ENCODE peak calls at places on chromosomes 5 and 9, in eight cellular contexts. Y, R, V, G, M, E, D and F are unnamed samples.

GRCh38 chr9:107174441-107174840 is 108.6 kb upstream of the RAD23B start:
- DNase-seq in Y (no peak), R (no peak), V (no peak), G (no peak), M (no peak), E (no peak), D (no peak), F (peak; percentile 35)

GRCh38 chr9:70021026-70021571 is 22.5 kb upstream of the MAMDC2 start:
- DNase-seq in Y (no peak), R (peak; percentile 15), V (no peak), G (peak; percentile 35), M (peak; percentile 1), E (no peak), D (no peak), F (no peak)

GRCh38 chr5:28397502-28397941 is 1359.1 kb upstream of the CDH9 start:
- DNase-seq in Y (no peak), R (no peak), V (no peak), G (no peak), M (no peak), E (no peak), D (no peak), F (no peak)

GRCh38 chr5:159104759-159105317 is 5.1 kb upstream of the EBF1 start:
- DNase-seq in Y (no peak), R (no peak), V (peak; percentile 34), G (no peak), M (no peak), E (no peak), D (no peak), F (no peak)

GRCh38 chr9:116716441-116716840 is 29.3 kb downstream of the TRIM32 start:
- DNase-seq in Y (no peak), R (no peak), V (no peak), G (no peak), M (no peak), E (no peak), D (no peak), F (no peak)

GRCh38 chr9:134488251-134488900 is 153.2 kb upstream of the COL5A1 start:
- DNase-seq in Y (no peak), R (peak; percentile 15), V (no peak), G (no peak), M (no peak), E (no peak), D (no peak), F (no peak)

GRCh38 chr9:116491219-116491618 is 195.9 kb upstream of the TRIM32 start:
- DNase-seq in Y (no peak), R (no peak), V (no peak), G (no peak), M (no peak), E (no peak), D (no peak), F (no peak)

GRCh38 chr9:69149321-69149807 is 24.7 kb upstream of the TJP2 start:
- DNase-seq in Y (no peak), R (no peak), V (no peak), G (no peak), M (no peak), E (no peak), D (no peak), F (no peak)

GRCh38 chr9:96141666-96142065 is 160.3 kb downstream of the HSD17B3 start:
- DNase-seq in Y (no peak), R (no peak), V (no peak), G (no peak), M (no peak), E (no peak), D (no peak), F (no peak)

GRCh38 chr5:16902846-16903245 is 33.2 kb downstream of the MYO10 start:
- DNase-seq in Y (no peak), R (peak; percentile 80), V (no peak), G (peak; percentile 77), M (no peak), E (no peak), D (no peak), F (peak; percentile 25)

GRCh38 chr9:129030191-129030590 is 2.1 kb upstream of the SH3GLB2 start:
- DNase-seq in Y (no peak), R (no peak), V (no peak), G (no peak), M (no peak), E (no peak), D (no peak), F (no peak)

GRCh38 chr5:121273818-121274433 is 577.8 kb upstream of the FTMT start:
- DNase-seq in Y (no peak), R (no peak), V (no peak), G (no peak), M (no peak), E (no peak), D (no peak), F (no peak)

GRCh38 chr9:76592105-76593010 is 133.4 kb downstream of the GCNT1 start:
- DNase-seq in Y (no peak), R (no peak), V (no peak), G (no peak), M (no peak), E (no peak), D (no peak), F (no peak)

GRCh38 chr5:55533806-55534435 is 843 bp downstream of the PLPP1 start:
- DNase-seq in Y (no peak), R (no peak), V (peak; percentile 56), G (peak; percentile 53), M (no peak), E (no peak), D (no peak), F (no peak)

GRCh38 chr5:53997736-53998627 is 312.4 kb downstream of the ARL15 start:
- DNase-seq in Y (no peak), R (no peak), V (no peak), G (no peak), M (no peak), E (no peak), D (no peak), F (no peak)

GRCh38 chr9:73093740-73094379 is 57.8 kb upstream of the ANXA1 start:
- DNase-seq in Y (no peak), R (no peak), V (no peak), G (no peak), M (no peak), E (no peak), D (no peak), F (no peak)

GRCh38 chr9:71363286-71363961 is 242.0 kb upstream of the TRPM3 start:
- DNase-seq in Y (no peak), R (no peak), V (no peak), G (no peak), M (no peak), E (no peak), D (no peak), F (no peak)

GRCh38 chr5:56545016-56545415 is 270.3 kb upstream of the MAP3K1 start:
- DNase-seq in Y (no peak), R (no peak), V (no peak), G (no peak), M (no peak), E (no peak), D (no peak), F (no peak)

GRCh38 chr9:129225815-129226214 is 47.8 kb upstream of the IER5L start:
- DNase-seq in Y (peak; percentile 49), R (peak; percentile 36), V (no peak), G (peak; percentile 46), M (no peak), E (no peak), D (no peak), F (peak; percentile 43)

GRCh38 chr9:35757527-35758275 is 3.6 kb upstream of the MSMP start:
- DNase-seq in Y (no peak), R (peak; percentile 68), V (peak; percentile 41), G (no peak), M (no peak), E (no peak), D (no peak), F (no peak)